ENCODE peak calls at places on chromosome 15, in eight cellular contexts. One of them, this sample, is unnamed.

GRCh38 chr15:69375151-69375790 is 38.9 kb upstream of the KIF23 start:
- DNase-seq in thoracic aorta: no peak
- DNase-seq in body of pancreas: no peak
- DNase-seq in AG10803: no peak
- DNase-seq in spleen: no peak
- DNase-seq in astrocyte of the spinal cord: no peak
- DNase-seq in choroid plexus epithelial cell: no peak
- DNase-seq in upper lobe of left lung: no peak
- DNase-seq in this sample: no peak

GRCh38 chr15:25346371-25346770 is 92.5 kb downstream of the UBE3A start:
- DNase-seq in thoracic aorta: no peak
- DNase-seq in body of pancreas: no peak
- DNase-seq in AG10803: no peak
- DNase-seq in spleen: no peak
- DNase-seq in astrocyte of the spinal cord: no peak
- DNase-seq in choroid plexus epithelial cell: no peak
- DNase-seq in upper lobe of left lung: no peak
- DNase-seq in this sample: no peak

GRCh38 chr15:64810499-64811326 is 14.7 kb downstream of the PIF1 start:
- DNase-seq in thoracic aorta: no peak
- DNase-seq in body of pancreas: no peak
- DNase-seq in AG10803: no peak
- DNase-seq in spleen: no peak
- DNase-seq in astrocyte of the spinal cord: no peak
- DNase-seq in choroid plexus epithelial cell: no peak
- DNase-seq in upper lobe of left lung: no peak
- DNase-seq in this sample: no peak

GRCh38 chr15:77023576-77024272 is 28.8 kb downstream of the PSTPIP1 start:
- DNase-seq in thoracic aorta: no peak
- DNase-seq in body of pancreas: peak
- DNase-seq in AG10803: no peak
- DNase-seq in spleen: peak
- DNase-seq in astrocyte of the spinal cord: no peak
- DNase-seq in choroid plexus epithelial cell: no peak
- DNase-seq in upper lobe of left lung: no peak
- DNase-seq in this sample: no peak

GRCh38 chr15:39270221-39270835 is 310.6 kb upstream of the THBS1 start:
- DNase-seq in thoracic aorta: no peak
- DNase-seq in body of pancreas: no peak
- DNase-seq in AG10803: peak
- DNase-seq in spleen: no peak
- DNase-seq in astrocyte of the spinal cord: no peak
- DNase-seq in choroid plexus epithelial cell: no peak
- DNase-seq in upper lobe of left lung: no peak
- DNase-seq in this sample: peak

GRCh38 chr15:84108725-84109124 is 126.8 kb upstream of the GOLGA6L4 start:
- DNase-seq in thoracic aorta: no peak
- DNase-seq in body of pancreas: no peak
- DNase-seq in AG10803: peak
- DNase-seq in spleen: no peak
- DNase-seq in astrocyte of the spinal cord: no peak
- DNase-seq in choroid plexus epithelial cell: peak
- DNase-seq in upper lobe of left lung: no peak
- DNase-seq in this sample: peak

GRCh38 chr15:29695486-29696167 is 126.6 kb downstream of the TJP1 start:
- DNase-seq in thoracic aorta: no peak
- DNase-seq in body of pancreas: no peak
- DNase-seq in AG10803: no peak
- DNase-seq in spleen: no peak
- DNase-seq in astrocyte of the spinal cord: no peak
- DNase-seq in choroid plexus epithelial cell: no peak
- DNase-seq in upper lobe of left lung: no peak
- DNase-seq in this sample: no peak

GRCh38 chr15:88647362-88648105 is 8.7 kb downstream of the ISG20 start:
- DNase-seq in thoracic aorta: no peak
- DNase-seq in body of pancreas: peak
- DNase-seq in AG10803: no peak
- DNase-seq in spleen: peak
- DNase-seq in astrocyte of the spinal cord: no peak
- DNase-seq in choroid plexus epithelial cell: no peak
- DNase-seq in upper lobe of left lung: no peak
- DNase-seq in this sample: no peak

GRCh38 chr15:86624261-86625036 is 544.8 kb downstream of the AGBL1 start:
- DNase-seq in thoracic aorta: peak
- DNase-seq in body of pancreas: peak
- DNase-seq in AG10803: peak
- DNase-seq in spleen: no peak
- DNase-seq in astrocyte of the spinal cord: peak
- DNase-seq in choroid plexus epithelial cell: peak
- DNase-seq in upper lobe of left lung: no peak
- DNase-seq in this sample: peak

GRCh38 chr15:74200394-74200793 is 2.2 kb downstream of the STRA6 start:
- DNase-seq in thoracic aorta: peak
- DNase-seq in body of pancreas: no peak
- DNase-seq in AG10803: peak
- DNase-seq in spleen: no peak
- DNase-seq in astrocyte of the spinal cord: peak
- DNase-seq in choroid plexus epithelial cell: peak
- DNase-seq in upper lobe of left lung: no peak
- DNase-seq in this sample: peak

GRCh38 chr15:39232512-39232911 is 348.4 kb upstream of the THBS1 start:
- DNase-seq in thoracic aorta: no peak
- DNase-seq in body of pancreas: no peak
- DNase-seq in AG10803: peak
- DNase-seq in spleen: no peak
- DNase-seq in astrocyte of the spinal cord: peak
- DNase-seq in choroid plexus epithelial cell: peak
- DNase-seq in upper lobe of left lung: no peak
- DNase-seq in this sample: peak

GRCh38 chr15:63986751-63987341 is 59.4 kb downstream of the DAPK2 start:
- DNase-seq in thoracic aorta: no peak
- DNase-seq in body of pancreas: no peak
- DNase-seq in AG10803: peak
- DNase-seq in spleen: peak
- DNase-seq in astrocyte of the spinal cord: no peak
- DNase-seq in choroid plexus epithelial cell: no peak
- DNase-seq in upper lobe of left lung: no peak
- DNase-seq in this sample: no peak

GRCh38 chr15:60840306-60840702 is 361.4 kb upstream of the ICE2 start:
- DNase-seq in thoracic aorta: no peak
- DNase-seq in body of pancreas: no peak
- DNase-seq in AG10803: peak
- DNase-seq in spleen: no peak
- DNase-seq in astrocyte of the spinal cord: peak
- DNase-seq in choroid plexus epithelial cell: peak
- DNase-seq in upper lobe of left lung: no peak
- DNase-seq in this sample: peak

GRCh38 chr15:51621917-51622268 is 678 bp downstream of the DMXL2 start:
- DNase-seq in thoracic aorta: peak
- DNase-seq in body of pancreas: peak
- DNase-seq in AG10803: peak
- DNase-seq in spleen: peak
- DNase-seq in astrocyte of the spinal cord: peak
- DNase-seq in choroid plexus epithelial cell: peak
- DNase-seq in upper lobe of left lung: peak
- DNase-seq in this sample: peak

GRCh38 chr15:32106401-32107381 is 76.4 kb downstream of the CHRNA7 start:
- DNase-seq in thoracic aorta: no peak
- DNase-seq in body of pancreas: no peak
- DNase-seq in AG10803: no peak
- DNase-seq in spleen: no peak
- DNase-seq in astrocyte of the spinal cord: no peak
- DNase-seq in choroid plexus epithelial cell: no peak
- DNase-seq in upper lobe of left lung: no peak
- DNase-seq in this sample: no peak

GRCh38 chr15:60523056-60523455 is 44.1 kb upstream of the ICE2 start:
- DNase-seq in thoracic aorta: no peak
- DNase-seq in body of pancreas: no peak
- DNase-seq in AG10803: peak
- DNase-seq in spleen: no peak
- DNase-seq in astrocyte of the spinal cord: peak
- DNase-seq in choroid plexus epithelial cell: peak
- DNase-seq in upper lobe of left lung: no peak
- DNase-seq in this sample: peak

GRCh38 chr15:37837276-37837675 is 97.2 kb upstream of the TMCO5A start:
- DNase-seq in thoracic aorta: no peak
- DNase-seq in body of pancreas: no peak
- DNase-seq in AG10803: peak
- DNase-seq in spleen: no peak
- DNase-seq in astrocyte of the spinal cord: peak
- DNase-seq in choroid plexus epithelial cell: peak
- DNase-seq in upper lobe of left lung: no peak
- DNase-seq in this sample: peak

GRCh38 chr15:66364944-66365343 is 8.5 kb upstream of the TIPIN start:
- DNase-seq in thoracic aorta: no peak
- DNase-seq in body of pancreas: no peak
- DNase-seq in AG10803: no peak
- DNase-seq in spleen: no peak
- DNase-seq in astrocyte of the spinal cord: no peak
- DNase-seq in choroid plexus epithelial cell: no peak
- DNase-seq in upper lobe of left lung: no peak
- DNase-seq in this sample: no peak

GRCh38 chr15:66374179-66374578 is 12.5 kb upstream of the MAP2K1 start:
- DNase-seq in thoracic aorta: no peak
- DNase-seq in body of pancreas: no peak
- DNase-seq in AG10803: no peak
- DNase-seq in spleen: no peak
- DNase-seq in astrocyte of the spinal cord: no peak
- DNase-seq in choroid plexus epithelial cell: no peak
- DNase-seq in upper lobe of left lung: no peak
- DNase-seq in this sample: no peak

DNA sequence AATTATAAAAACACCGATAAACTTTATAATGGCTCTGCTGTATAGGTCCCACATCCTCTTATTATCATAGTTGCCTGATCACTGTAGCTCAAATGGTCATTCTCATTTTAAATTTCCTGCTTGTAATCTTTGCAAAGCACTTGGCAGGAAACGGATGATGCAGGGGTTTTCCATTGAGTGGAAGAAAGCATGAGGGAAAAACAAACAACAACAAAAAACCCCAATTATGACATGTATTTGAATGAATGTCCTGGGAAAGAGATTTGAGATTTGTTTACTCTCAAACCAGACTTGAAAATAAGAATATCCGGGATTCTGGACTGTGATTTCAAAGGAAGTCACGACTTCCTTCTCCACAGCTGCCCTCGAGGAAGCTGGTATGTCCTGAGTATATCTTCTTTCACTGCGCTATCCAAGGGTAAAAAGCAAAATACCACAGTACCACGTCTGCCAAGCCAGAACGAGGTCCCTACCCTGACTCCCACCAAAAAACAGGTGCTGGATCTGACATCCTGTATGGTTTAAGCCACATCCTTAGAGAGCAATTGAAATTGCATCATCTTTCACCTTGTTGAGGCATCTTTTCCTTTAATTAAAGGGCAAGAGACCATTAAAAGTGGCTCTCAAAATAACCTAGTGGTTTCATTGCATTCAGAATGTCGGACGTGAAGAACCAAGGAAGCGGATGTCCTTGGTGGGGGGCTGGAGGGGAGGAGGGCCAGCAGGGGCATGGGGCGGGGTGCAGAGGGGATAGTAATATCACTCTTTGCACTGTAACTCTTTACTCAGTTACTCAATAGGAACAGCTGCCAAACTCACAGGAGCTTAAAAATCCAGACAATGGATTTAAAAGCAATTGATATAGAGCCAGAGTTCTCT is 13.5 kb upstream of the TIPIN start:
- DNase-seq in thoracic aorta: no peak
- DNase-seq in body of pancreas: no peak
- DNase-seq in AG10803: peak
- DNase-seq in spleen: no peak
- DNase-seq in astrocyte of the spinal cord: peak
- DNase-seq in choroid plexus epithelial cell: peak
- DNase-seq in upper lobe of left lung: no peak
- DNase-seq in this sample: peak
- H3K4me3 ChIP-seq in thoracic aorta: peak
- H3K4me3 ChIP-seq in body of pancreas: no peak
- H3K4me3 ChIP-seq in AG10803: peak
- H3K4me3 ChIP-seq in spleen: peak
- H3K4me3 ChIP-seq in astrocyte of the spinal cord: no peak
- H3K4me3 ChIP-seq in choroid plexus epithelial cell: peak
- H3K4me3 ChIP-seq in upper lobe of left lung: peak
- H3K4me3 ChIP-seq in this sample: no peak

DNA sequence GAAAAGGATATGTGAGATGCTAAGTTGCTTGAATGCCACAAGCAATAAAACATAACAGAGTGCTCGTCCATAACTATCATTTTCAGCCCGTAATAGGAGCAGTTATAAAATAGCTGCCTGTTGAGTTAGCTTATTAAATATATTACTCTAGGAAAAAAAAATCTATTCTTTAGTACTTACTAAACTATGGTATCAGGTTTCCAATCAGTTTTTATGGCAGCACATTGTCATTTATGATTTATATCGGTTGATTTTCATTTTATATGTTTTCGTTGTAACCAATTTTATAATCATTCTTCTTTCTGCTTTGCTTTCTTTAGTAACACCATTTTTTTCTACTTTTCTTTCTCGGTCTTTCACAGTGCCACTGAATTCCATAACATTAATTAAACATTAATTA is 51.9 kb downstream of the SEMA6D start:
- DNase-seq in thoracic aorta: no peak
- DNase-seq in body of pancreas: no peak
- DNase-seq in AG10803: no peak
- DNase-seq in spleen: no peak
- DNase-seq in astrocyte of the spinal cord: no peak
- DNase-seq in choroid plexus epithelial cell: no peak
- DNase-seq in upper lobe of left lung: no peak
- DNase-seq in this sample: no peak
- TF ChIP-seq CTCF in thoracic aorta: no peak
- TF ChIP-seq CTCF in body of pancreas: no peak
- TF ChIP-seq CTCF in AG10803: no peak
- TF ChIP-seq CTCF in spleen: no peak
- TF ChIP-seq CTCF in astrocyte of the spinal cord: no peak
- TF ChIP-seq CTCF in choroid plexus epithelial cell: no peak
- TF ChIP-seq CTCF in upper lobe of left lung: no peak
- TF ChIP-seq CTCF in this sample: no peak

DNA sequence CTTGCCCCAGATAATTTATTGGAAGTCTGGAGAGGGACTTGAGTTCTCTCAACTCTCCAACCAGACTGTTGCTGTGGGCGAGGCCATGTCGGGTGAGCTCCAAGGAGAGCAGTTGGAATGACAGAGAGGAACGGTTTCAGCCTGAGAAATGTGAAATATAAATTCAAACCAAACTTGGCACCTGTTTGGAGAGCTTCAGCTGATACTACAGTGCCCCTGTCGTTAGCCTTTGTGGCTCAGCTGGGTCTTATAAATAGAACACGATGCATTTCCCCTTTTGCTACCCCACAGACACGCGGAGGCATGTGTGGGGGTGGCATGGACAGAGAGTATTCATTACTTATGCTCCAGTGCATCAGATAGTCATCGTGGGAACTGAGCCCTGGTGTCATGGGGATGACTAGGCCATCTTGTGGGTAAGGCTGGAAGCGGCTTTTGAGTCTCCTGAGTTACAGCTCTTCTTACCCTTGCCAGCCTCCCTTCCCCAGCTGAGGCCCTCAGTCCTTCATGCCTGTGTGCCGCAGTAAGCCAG is 15.6 kb downstream of the SMAD3 start:
- DNase-seq in thoracic aorta: peak
- DNase-seq in body of pancreas: no peak
- DNase-seq in AG10803: peak
- DNase-seq in spleen: peak
- DNase-seq in astrocyte of the spinal cord: peak
- DNase-seq in choroid plexus epithelial cell: no peak
- DNase-seq in upper lobe of left lung: no peak
- DNase-seq in this sample: peak
- H3K4me3 ChIP-seq in thoracic aorta: peak
- H3K4me3 ChIP-seq in body of pancreas: no peak
- H3K4me3 ChIP-seq in AG10803: peak
- H3K4me3 ChIP-seq in spleen: peak
- H3K4me3 ChIP-seq in astrocyte of the spinal cord: no peak
- H3K4me3 ChIP-seq in choroid plexus epithelial cell: no peak
- H3K4me3 ChIP-seq in upper lobe of left lung: no peak
- H3K4me3 ChIP-seq in this sample: peak

GRCh38 chr15:40785158-40785557 is 15.4 kb downstream of the C15orf62 start:
- DNase-seq in thoracic aorta: no peak
- DNase-seq in body of pancreas: no peak
- DNase-seq in AG10803: no peak
- DNase-seq in spleen: no peak
- DNase-seq in astrocyte of the spinal cord: no peak
- DNase-seq in choroid plexus epithelial cell: peak
- DNase-seq in upper lobe of left lung: no peak
- DNase-seq in this sample: no peak
- TF ChIP-seq CTCF in thoracic aorta: no peak
- TF ChIP-seq CTCF in body of pancreas: no peak
- TF ChIP-seq CTCF in AG10803: no peak
- TF ChIP-seq CTCF in spleen: no peak
- TF ChIP-seq CTCF in astrocyte of the spinal cord: no peak
- TF ChIP-seq CTCF in choroid plexus epithelial cell: peak
- TF ChIP-seq CTCF in upper lobe of left lung: no peak
- TF ChIP-seq CTCF in this sample: no peak

This sample was measured in fibroblast of the aortic adventitia.